ENCODE peak calls at places on chromosomes 11 and 22, in five cellular contexts. C is left ventricle myocardium inferior; I is Calu3; U is progenitor cell of endocrine pancreas; T is CD4-positive, alpha-beta T cell. M is an unnamed sample.
A peak's percentile ranks its signal among the peaks of the same experiment; 100 is the strongest.

GRCh38 chr11:13761712-13762111 is 93.2 kb downstream of the FAR1 start:
- DNase-seq in C (no peak), I (no peak), U (no peak), T (no peak), M (no peak)

GRCh38 chr11:34305095-34305692 is 52.6 kb downstream of the ABTB2 start:
- DNase-seq in C (no peak), I (no peak), U (no peak), T (no peak), M (no peak)

GRCh38 chr11:20109731-20110445 is 50.4 kb downstream of the DBX1 start:
- DNase-seq in C (no peak), I (no peak), U (no peak), T (no peak), M (no peak)

GRCh38 chr22:36406139-36406538 is 18.4 kb upstream of the MYH9 start:
- DNase-seq in C (no peak), I (no peak), U (no peak), T (no peak), M (no peak)

GRCh38 chr11:46808804-46809431 is 37.2 kb downstream of the CKAP5 start:
- DNase-seq in C (no peak), I (no peak), U (no peak), T (no peak), M (no peak)

GRCh38 chr11:111001986-111002616 is 243.4 kb upstream of the POU2AF2 start:
- DNase-seq in C (no peak), I (no peak), U (no peak), T (no peak), M (no peak)

GRCh38 chr11:24324211-24324610 is 172.6 kb upstream of the LUZP2 start:
- DNase-seq in C (no peak), I (no peak), U (no peak), T (no peak), M (no peak)

GRCh38 chr11:128467610-128468041 is 119.7 kb downstream of the ETS1 start:
- DNase-seq in C (no peak), I (peak; percentile 57), U (no peak), T (peak; percentile 45), M (no peak)

GRCh38 chr11:10310301-10310841 is 5.5 kb downstream of the ADM start:
- DNase-seq in C (no peak), I (no peak), U (no peak), T (no peak), M (no peak)

GRCh38 chr11:111635706-111636045 is 33.4 kb downstream of the SIK2 start:
- DNase-seq in C (peak; percentile 25), I (no peak), U (no peak), T (no peak), M (no peak)

GRCh38 chr22:26890870-26891269 is 233.5 kb downstream of the MIAT start:
- DNase-seq in C (no peak), I (peak; percentile 42), U (no peak), T (no peak), M (no peak)

GRCh38 chr11:36447947-36448346 is 62.1 kb downstream of the TRAF6 start:
- DNase-seq in C (no peak), I (peak; percentile 93), U (no peak), T (no peak), M (no peak)

GRCh38 chr11:662689-663274 is 25.7 kb downstream of the DRD4 start:
- DNase-seq in C (peak; percentile 59), I (peak; percentile 72), U (peak; percentile 34), T (no peak), M (no peak)

GRCh38 chr11:65504671-65505433 is 6.0 kb downstream of the MALAT1 start:
- DNase-seq in C (no peak), I (no peak), U (no peak), T (no peak), M (no peak)

GRCh38 chr11:69284081-69284511 is 9.9 kb upstream of the MYEOV start:
- DNase-seq in C (no peak), I (no peak), U (no peak), T (no peak), M (no peak)

GRCh38 chr22:43406186-43406790 is 5.5 kb upstream of the MPPED1 start:
- DNase-seq in C (no peak), I (no peak), U (no peak), T (no peak), M (no peak)

GRCh38 chr11:20623258-20623657 is 23.9 kb downstream of the SLC6A5 start:
- DNase-seq in C (no peak), I (no peak), U (no peak), T (no peak), M (no peak)

GRCh38 chr11:75270896-75271415 is 30.4 kb downstream of the TPBGL start:
- DNase-seq in C (peak; percentile 3), I (no peak), U (no peak), T (peak; percentile 27), M (no peak)

GRCh38 chr22:30265851-30266444 is 703 bp downstream of the OSM start:
- DNase-seq in C (peak; percentile 65), I (no peak), U (no peak), T (peak; percentile 82), M (no peak)

GRCh38 chr22:37165940-37166674 is 16.4 kb upstream of the IL2RB start:
- DNase-seq in C (peak; percentile 16), I (no peak), U (no peak), T (no peak), M (no peak)

GRCh38 chr22:36938028-36938425 is 24.6 kb downstream of the CSF2RB start:
- DNase-seq in C (no peak), I (no peak), U (no peak), T (no peak), M (peak; percentile 36)

GRCh38 chr11:134853972-134854371 is 441.9 kb upstream of the B3GAT1 start:
- DNase-seq in C (no peak), I (no peak), U (no peak), T (no peak), M (no peak)

GRCh38 chr11:66854729-66855211 is 2.1 kb upstream of the LRFN4 start:
- DNase-seq in C (no peak), I (no peak), U (no peak), T (no peak), M (no peak)

GRCh38 chr11:121448431-121448941 is 3.6 kb upstream of the SORL1 start:
- DNase-seq in C (no peak), I (no peak), U (no peak), T (no peak), M (no peak)

DNA sequence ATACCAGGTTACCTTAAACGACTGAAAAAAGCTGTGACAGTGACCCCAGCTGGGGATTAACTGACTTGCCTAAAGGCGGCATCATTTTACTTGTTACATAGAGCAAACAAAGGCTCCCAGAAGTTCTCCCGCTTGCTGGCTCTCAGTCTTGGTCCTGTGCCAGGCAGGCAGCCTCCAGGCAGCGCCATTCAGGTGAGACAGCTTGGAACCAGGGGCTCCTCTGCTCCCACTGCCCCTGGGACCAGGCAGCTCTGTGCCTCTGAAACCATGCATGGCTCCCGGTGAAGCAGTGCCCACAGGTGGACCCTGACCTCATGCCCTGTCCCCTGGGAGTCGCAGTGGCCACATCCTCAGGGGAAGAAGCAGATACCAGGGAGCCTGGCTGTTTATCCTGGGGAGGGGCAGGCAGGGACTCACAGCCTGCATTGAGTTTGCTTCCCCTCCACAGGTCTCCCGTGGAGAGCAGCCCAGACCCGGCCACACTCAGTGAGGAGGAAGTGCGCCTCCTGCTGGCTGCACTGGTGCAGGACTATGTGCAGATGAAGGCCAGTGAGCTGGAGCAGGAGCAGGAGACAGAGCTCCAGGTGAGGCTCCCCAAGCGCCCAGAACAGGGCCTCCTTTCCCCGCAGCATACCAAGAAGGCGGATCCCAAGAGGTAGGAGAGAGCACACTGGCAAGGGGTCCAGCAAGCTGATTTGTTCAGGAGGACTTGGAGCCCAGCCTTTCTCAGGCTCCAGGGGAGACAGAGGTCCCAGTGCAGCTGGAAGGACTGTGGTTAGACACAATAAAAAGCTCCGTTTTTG is 15.6 kb upstream of the CYP2R1 start:
- DNase-seq in C (peak; percentile 77), I (peak; percentile 82), U (peak; percentile 74), T (peak; percentile 72), M (peak; percentile 86)
- TF ChIP-seq CTCF in C (peak; percentile 77), I (peak; percentile 80), U (peak; percentile 85), T (peak; percentile 86), M (peak; percentile 79)

GRCh38 chr22:20776624-20777405 is 2.9 kb downstream of the SERPIND1 start:
- DNase-seq in C (no peak), I (no peak), U (no peak), T (no peak), M (no peak)

GRCh38 chr22:20774882-20775281 is 969 bp downstream of the SERPIND1 start:
- DNase-seq in C (no peak), I (no peak), U (no peak), T (no peak), M (no peak)

GRCh38 chr22:20775342-20775895 is 1.5 kb downstream of the SERPIND1 start:
- DNase-seq in C (no peak), I (no peak), U (no peak), T (no peak), M (no peak)

GRCh38 chr22:20773793-20774212 is at the start of gene SERPIND1:
- DNase-seq in C (no peak), I (no peak), U (no peak), T (no peak), M (no peak)

DNA sequence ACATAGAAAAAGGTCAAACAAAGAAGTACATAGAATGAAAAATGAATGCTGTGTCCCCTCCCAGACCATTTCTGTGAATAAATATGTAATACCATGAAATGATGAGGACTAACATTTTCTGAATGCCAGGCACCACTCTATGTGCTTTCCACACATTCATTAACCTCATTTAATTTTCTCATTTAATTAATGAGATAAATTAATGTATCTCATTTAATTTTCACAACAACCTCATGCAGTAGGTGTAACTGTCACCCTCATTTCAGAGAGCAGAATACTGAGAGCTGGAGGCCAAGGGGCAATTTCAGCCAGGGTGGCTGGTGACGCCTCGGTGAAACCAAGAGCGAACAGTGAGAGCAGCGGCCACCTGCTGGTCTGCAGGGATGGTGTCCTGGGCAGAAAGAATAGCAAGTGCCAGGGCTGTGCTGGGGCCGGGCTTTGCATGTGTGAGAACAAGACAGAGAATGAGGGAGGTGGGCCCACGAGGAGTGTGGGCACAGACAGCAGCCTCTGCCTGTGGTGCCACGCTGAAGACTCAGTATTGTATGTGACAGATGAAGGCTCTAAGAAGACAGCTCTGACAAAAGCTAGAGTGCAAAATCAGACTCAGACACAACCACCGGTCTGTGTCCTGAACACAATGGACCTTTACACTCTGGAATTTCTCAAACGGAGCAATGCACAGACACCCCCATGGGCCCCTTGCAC is 1.8 kb upstream of the SERPIND1 start:
- DNase-seq in C (no peak), I (no peak), U (no peak), T (no peak), M (no peak)
- TF ChIP-seq CTCF in C (no peak), I (no peak), U (peak; percentile 49), T (no peak), M (no peak)

GRCh38 chr22:24937114-24937513 is 9.4 kb downstream of the LHFPL7 start:
- DNase-seq in C (no peak), I (peak; percentile 42), U (no peak), T (no peak), M (no peak)
- TF ChIP-seq CTCF in C (peak; percentile 24), I (peak; percentile 53), U (peak; percentile 48), T (no peak), M (no peak)

DNA sequence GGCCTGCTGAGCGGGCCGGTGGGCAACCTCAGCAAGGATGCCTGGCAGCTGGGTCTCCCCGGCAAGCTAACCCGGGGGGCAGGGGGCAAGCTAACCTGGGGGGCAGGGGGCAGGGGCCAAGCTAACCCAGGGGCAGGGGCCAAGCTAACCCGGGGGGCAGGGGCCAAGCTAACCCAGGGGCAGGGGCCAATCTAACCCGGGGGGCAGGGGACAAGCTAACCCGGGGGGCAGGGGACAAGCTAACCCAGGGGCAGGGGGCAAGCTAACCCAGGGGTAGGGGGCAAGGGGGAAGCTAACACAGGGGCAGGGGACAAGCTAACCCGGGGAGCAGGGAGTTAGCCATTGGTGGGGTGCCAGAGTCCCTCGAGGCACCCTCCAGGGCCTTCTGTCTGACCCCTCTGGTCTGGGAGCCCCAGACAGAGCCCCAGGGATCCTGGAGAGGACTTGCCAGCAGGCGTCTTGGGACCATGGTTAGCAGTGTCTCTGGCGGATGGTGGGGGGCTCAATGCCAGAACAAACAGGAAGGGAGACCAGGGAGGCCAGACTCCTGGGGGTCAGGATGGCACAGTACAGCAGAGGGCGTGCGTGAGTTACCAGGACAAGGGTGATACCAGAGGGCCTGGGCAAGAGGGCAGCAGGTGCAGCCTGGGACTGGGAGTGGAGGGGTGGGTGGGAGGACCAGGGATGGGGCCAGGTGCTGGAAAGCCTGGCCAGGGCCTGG is 16.1 kb downstream of the IGF2 start:
- DNase-seq in C (no peak), I (no peak), U (no peak), T (no peak), M (no peak)
- TF ChIP-seq CTCF in C (no peak), I (peak; percentile 45), U (no peak), T (no peak), M (no peak)

M was measured in mesothelial cell of epicardium.